ENCODE peak calls at places on chromosomes 12 and 14, in seven cellular contexts. One of them, this sample, is unnamed.

GRCh38 chr14:30610719-30611388 is 11.3 kb upstream of the SCFD1 start:
- DNase-seq in fibroblast of mammary gland: peak
- DNase-seq in fibroblast of lung: peak
- DNase-seq in Calu3: peak
- DNase-seq in cardiac muscle cell: peak
- DNase-seq in nephron progenitor cell: no peak
- DNase-seq in foreskin fibroblast: no peak
- DNase-seq in this sample: no peak

GRCh38 chr14:69804902-69805301 is 7.9 kb upstream of the SLC10A1 start:
- DNase-seq in fibroblast of lung: no peak
- DNase-seq in nephron progenitor cell: no peak
- DNase-seq in Calu3: no peak
- DNase-seq in cardiac muscle cell: no peak
- DNase-seq in fibroblast of mammary gland: no peak
- DNase-seq in foreskin fibroblast: no peak
- DNase-seq in this sample: no peak

GRCh38 chr12:43896496-43896895 is 60.6 kb downstream of the TMEM117 start:
- DNase-seq in fibroblast of mammary gland: no peak
- DNase-seq in fibroblast of lung: peak
- DNase-seq in nephron progenitor cell: no peak
- DNase-seq in cardiac muscle cell: no peak
- DNase-seq in Calu3: no peak
- DNase-seq in foreskin fibroblast: no peak
- DNase-seq in this sample: no peak

GRCh38 chr14:98120831-98121464 is 1151.0 kb downstream of the BCL11B start:
- DNase-seq in Calu3: no peak
- DNase-seq in foreskin fibroblast: no peak
- DNase-seq in cardiac muscle cell: no peak
- DNase-seq in fibroblast of mammary gland: no peak
- DNase-seq in nephron progenitor cell: no peak
- DNase-seq in fibroblast of lung: no peak
- DNase-seq in this sample: no peak

GRCh38 chr14:96090441-96091148 is 51.4 kb downstream of the C14orf132 start:
- DNase-seq in foreskin fibroblast: no peak
- DNase-seq in nephron progenitor cell: peak
- DNase-seq in fibroblast of mammary gland: peak
- DNase-seq in Calu3: no peak
- DNase-seq in fibroblast of lung: peak
- DNase-seq in cardiac muscle cell: peak
- DNase-seq in this sample: peak

GRCh38 chr12:17134315-17134714 is 528.4 kb upstream of the LMO3 start:
- DNase-seq in fibroblast of lung: no peak
- DNase-seq in cardiac muscle cell: no peak
- DNase-seq in foreskin fibroblast: no peak
- DNase-seq in Calu3: no peak
- DNase-seq in fibroblast of mammary gland: no peak
- DNase-seq in nephron progenitor cell: no peak
- DNase-seq in this sample: no peak

GRCh38 chr12:18926188-18926587 is 188.3 kb downstream of the CAPZA3 start:
- DNase-seq in fibroblast of mammary gland: no peak
- DNase-seq in fibroblast of lung: no peak
- DNase-seq in cardiac muscle cell: no peak
- DNase-seq in Calu3: no peak
- DNase-seq in nephron progenitor cell: no peak
- DNase-seq in foreskin fibroblast: no peak
- DNase-seq in this sample: no peak

GRCh38 chr14:26598672-26599131 is 869 bp upstream of the NOVA1 start:
- DNase-seq in fibroblast of lung: no peak
- DNase-seq in nephron progenitor cell: peak
- DNase-seq in foreskin fibroblast: no peak
- DNase-seq in Calu3: no peak
- DNase-seq in fibroblast of mammary gland: peak
- DNase-seq in cardiac muscle cell: no peak
- DNase-seq in this sample: no peak

GRCh38 chr12:57128519-57129247 is 400 bp downstream of the LRP1 start:
- DNase-seq in foreskin fibroblast: no peak
- DNase-seq in cardiac muscle cell: no peak
- DNase-seq in nephron progenitor cell: peak
- DNase-seq in Calu3: no peak
- DNase-seq in fibroblast of lung: no peak
- DNase-seq in fibroblast of mammary gland: no peak
- DNase-seq in this sample: no peak

GRCh38 chr12:128387811-128388422 is 120.9 kb downstream of the TMEM132C start:
- DNase-seq in nephron progenitor cell: peak
- DNase-seq in fibroblast of lung: no peak
- DNase-seq in cardiac muscle cell: peak
- DNase-seq in fibroblast of mammary gland: peak
- DNase-seq in Calu3: peak
- DNase-seq in foreskin fibroblast: no peak
- DNase-seq in this sample: no peak

GRCh38 chr12:121467638-121468403 is 67.9 kb downstream of the RNF34 start:
- DNase-seq in nephron progenitor cell: no peak
- DNase-seq in Calu3: peak
- DNase-seq in foreskin fibroblast: no peak
- DNase-seq in fibroblast of mammary gland: no peak
- DNase-seq in fibroblast of lung: peak
- DNase-seq in cardiac muscle cell: peak
- DNase-seq in this sample: no peak

DNA sequence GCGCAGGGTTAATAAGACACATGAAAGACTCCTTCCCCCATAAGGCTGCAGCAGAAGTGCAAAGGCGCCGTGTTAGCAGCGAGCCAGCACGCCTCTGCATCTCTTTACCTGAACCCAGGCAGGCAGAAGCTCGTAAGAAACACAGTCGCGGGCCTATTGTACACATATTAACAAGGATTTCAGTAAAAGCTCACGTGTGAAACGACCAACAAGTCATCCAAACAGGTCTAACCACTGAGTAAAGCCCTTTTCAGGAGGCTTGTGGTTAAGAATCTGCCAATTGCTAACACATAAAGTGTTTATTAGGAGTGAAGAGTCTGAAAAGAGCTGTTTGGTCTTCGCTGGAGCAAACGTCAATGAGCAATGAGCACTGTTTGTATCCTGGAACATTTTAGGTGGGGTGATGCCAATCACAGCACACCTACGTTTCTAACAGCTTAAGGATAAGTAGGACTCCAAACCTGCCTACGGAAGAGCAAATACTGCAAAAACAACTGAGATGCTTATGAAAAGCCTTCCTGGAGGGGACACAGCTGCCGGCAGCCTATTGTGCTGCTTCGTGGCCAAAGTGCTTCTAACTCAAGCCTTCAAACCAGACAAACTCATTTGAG is 43.1 kb downstream of the PRKAB1 start:
- DNase-seq in nephron progenitor cell: no peak
- DNase-seq in cardiac muscle cell: no peak
- DNase-seq in foreskin fibroblast: no peak
- DNase-seq in fibroblast of lung: no peak
- DNase-seq in Calu3: peak
- DNase-seq in fibroblast of mammary gland: no peak
- DNase-seq in this sample: no peak
- TF ChIP-seq CTCF in nephron progenitor cell: no peak
- TF ChIP-seq CTCF in cardiac muscle cell: no peak
- TF ChIP-seq CTCF in foreskin fibroblast: no peak
- TF ChIP-seq CTCF in fibroblast of lung: no peak
- TF ChIP-seq CTCF in Calu3: no peak
- TF ChIP-seq CTCF in fibroblast of mammary gland: no peak
- TF ChIP-seq CTCF in this sample: no peak

DNA sequence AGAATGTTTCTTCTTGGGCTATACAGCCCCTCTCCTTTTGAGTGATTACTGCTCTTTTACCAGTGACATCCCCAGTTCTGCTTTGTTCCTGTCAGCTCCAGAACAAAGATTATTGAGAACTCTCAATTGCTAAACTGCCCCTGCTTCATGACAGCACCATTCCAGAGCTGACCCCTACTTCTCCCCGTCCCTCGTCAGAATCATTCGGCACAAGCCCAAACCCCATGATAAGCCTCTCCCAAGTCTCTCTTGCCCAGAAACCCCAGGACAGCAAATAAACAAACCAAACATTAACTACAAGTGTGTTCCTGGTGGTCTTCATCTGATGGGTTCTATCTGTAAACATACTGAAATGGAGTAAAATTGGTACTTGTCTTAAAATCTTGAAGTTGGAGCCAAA is 9.3 kb upstream of the DLGAP5 start:
- DNase-seq in fibroblast of lung: no peak
- DNase-seq in foreskin fibroblast: no peak
- DNase-seq in fibroblast of mammary gland: no peak
- DNase-seq in cardiac muscle cell: peak
- DNase-seq in Calu3: no peak
- DNase-seq in nephron progenitor cell: no peak
- DNase-seq in this sample: no peak
- TF ChIP-seq CTCF in fibroblast of lung: no peak
- TF ChIP-seq CTCF in foreskin fibroblast: no peak
- TF ChIP-seq CTCF in fibroblast of mammary gland: no peak
- TF ChIP-seq CTCF in cardiac muscle cell: no peak
- TF ChIP-seq CTCF in Calu3: no peak
- TF ChIP-seq CTCF in nephron progenitor cell: no peak
- TF ChIP-seq CTCF in this sample: no peak

GRCh38 chr12:50222275-50222783 is 55.2 kb upstream of the CERS5 start:
- DNase-seq in Calu3: no peak
- DNase-seq in fibroblast of lung: peak
- DNase-seq in foreskin fibroblast: peak
- DNase-seq in cardiac muscle cell: peak
- DNase-seq in nephron progenitor cell: peak
- DNase-seq in fibroblast of mammary gland: peak
- DNase-seq in this sample: no peak
- TF ChIP-seq CTCF in Calu3: no peak
- TF ChIP-seq CTCF in fibroblast of lung: peak
- TF ChIP-seq CTCF in foreskin fibroblast: peak
- TF ChIP-seq CTCF in cardiac muscle cell: peak
- TF ChIP-seq CTCF in nephron progenitor cell: no peak
- TF ChIP-seq CTCF in fibroblast of mammary gland: peak
- TF ChIP-seq CTCF in this sample: peak

GRCh38 chr14:100526632-100527031 is 60.6 kb downstream of the BEGAIN start:
- DNase-seq in fibroblast of lung: no peak
- DNase-seq in fibroblast of mammary gland: no peak
- DNase-seq in cardiac muscle cell: no peak
- DNase-seq in nephron progenitor cell: no peak
- DNase-seq in foreskin fibroblast: no peak
- DNase-seq in Calu3: no peak
- DNase-seq in this sample: peak
- TF ChIP-seq CTCF in fibroblast of lung: no peak
- TF ChIP-seq CTCF in fibroblast of mammary gland: no peak
- TF ChIP-seq CTCF in cardiac muscle cell: no peak
- TF ChIP-seq CTCF in nephron progenitor cell: no peak
- TF ChIP-seq CTCF in foreskin fibroblast: no peak
- TF ChIP-seq CTCF in Calu3: no peak
- TF ChIP-seq CTCF in this sample: no peak

DNA sequence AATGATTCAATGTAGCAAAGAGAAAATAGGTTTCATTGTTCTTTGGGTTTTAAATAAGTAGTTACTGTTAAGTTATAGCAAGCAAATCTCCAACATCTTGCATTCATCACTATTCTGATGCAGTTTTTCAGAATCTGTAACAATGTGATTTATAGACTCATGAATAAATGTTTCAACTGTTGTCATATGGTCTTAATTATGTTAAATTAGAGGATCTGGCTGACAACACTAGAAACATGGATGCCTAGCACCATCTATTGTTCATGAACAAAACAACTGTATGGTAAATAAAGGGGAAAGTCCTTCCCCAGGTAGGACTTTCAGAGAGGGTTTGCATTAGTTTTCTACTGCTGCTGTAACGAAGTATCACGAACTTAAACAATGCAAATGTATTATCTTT is 167.9 kb downstream of the BCAT1 start:
- DNase-seq in Calu3: no peak
- DNase-seq in nephron progenitor cell: no peak
- DNase-seq in fibroblast of lung: peak
- DNase-seq in foreskin fibroblast: peak
- DNase-seq in cardiac muscle cell: peak
- DNase-seq in fibroblast of mammary gland: peak
- DNase-seq in this sample: no peak
- TF ChIP-seq CTCF in Calu3: no peak
- TF ChIP-seq CTCF in nephron progenitor cell: peak
- TF ChIP-seq CTCF in fibroblast of lung: no peak
- TF ChIP-seq CTCF in foreskin fibroblast: peak
- TF ChIP-seq CTCF in cardiac muscle cell: no peak
- TF ChIP-seq CTCF in fibroblast of mammary gland: peak
- TF ChIP-seq CTCF in this sample: peak

DNA sequence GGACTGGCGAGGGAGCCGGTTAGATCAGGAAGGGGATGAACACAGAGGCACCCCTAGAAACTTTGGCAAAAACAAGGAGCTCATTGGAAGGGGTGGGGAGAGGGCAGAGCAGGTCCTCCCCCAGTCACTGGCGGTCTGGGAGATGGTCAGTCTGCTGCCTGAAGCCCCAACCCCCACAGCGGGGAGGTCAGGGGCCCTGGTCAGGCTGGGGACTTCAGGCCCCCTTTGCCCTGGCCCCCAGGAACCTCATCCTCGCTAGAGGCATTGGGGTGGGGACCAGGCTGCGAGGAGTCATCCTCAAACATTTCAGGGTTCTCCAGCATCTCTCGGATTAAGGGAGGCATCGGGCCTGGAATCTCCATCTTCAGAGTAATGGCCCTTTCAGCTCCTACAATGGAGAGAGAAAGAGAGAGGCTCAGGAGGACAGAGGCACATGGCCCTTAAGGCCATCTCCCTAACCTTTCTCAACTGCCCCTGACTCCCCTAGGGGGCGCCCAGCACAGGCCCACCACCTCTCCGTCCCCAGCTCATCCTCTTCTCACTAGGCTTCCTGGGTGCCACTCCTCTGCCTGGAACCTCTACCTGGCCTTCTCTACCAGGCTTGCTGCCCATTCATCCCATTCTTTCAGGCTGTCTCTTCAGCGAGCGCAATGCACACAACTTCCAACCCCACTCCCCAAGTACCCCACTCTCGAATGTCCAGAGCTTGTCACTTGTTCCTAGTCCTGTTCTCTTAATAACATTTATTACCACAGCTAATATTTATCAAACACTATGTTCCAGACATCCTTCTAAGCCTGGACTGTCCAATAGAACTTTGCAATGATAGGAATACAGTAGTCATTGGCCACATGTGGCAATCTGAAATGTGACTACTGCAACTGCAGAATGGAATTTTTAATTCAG is 4.7 kb upstream of the ITGB7 start:
- DNase-seq in foreskin fibroblast: no peak
- DNase-seq in nephron progenitor cell: no peak
- DNase-seq in Calu3: no peak
- DNase-seq in cardiac muscle cell: no peak
- DNase-seq in fibroblast of mammary gland: no peak
- DNase-seq in fibroblast of lung: no peak
- DNase-seq in this sample: no peak
- TF ChIP-seq CTCF in foreskin fibroblast: peak
- TF ChIP-seq CTCF in nephron progenitor cell: peak
- TF ChIP-seq CTCF in Calu3: peak
- TF ChIP-seq CTCF in cardiac muscle cell: peak
- TF ChIP-seq CTCF in fibroblast of mammary gland: peak
- TF ChIP-seq CTCF in fibroblast of lung: peak
- TF ChIP-seq CTCF in this sample: peak

GRCh38 chr14:87443039-87443438 is 549.9 kb downstream of the GALC start:
- DNase-seq in cardiac muscle cell: no peak
- DNase-seq in fibroblast of lung: no peak
- DNase-seq in nephron progenitor cell: no peak
- DNase-seq in fibroblast of mammary gland: no peak
- DNase-seq in Calu3: no peak
- DNase-seq in foreskin fibroblast: no peak
- DNase-seq in this sample: no peak
- TF ChIP-seq CTCF in cardiac muscle cell: no peak
- TF ChIP-seq CTCF in fibroblast of lung: no peak
- TF ChIP-seq CTCF in nephron progenitor cell: no peak
- TF ChIP-seq CTCF in fibroblast of mammary gland: no peak
- TF ChIP-seq CTCF in Calu3: no peak
- TF ChIP-seq CTCF in foreskin fibroblast: no peak
- TF ChIP-seq CTCF in this sample: no peak